ENCODE peak calls at places on chromosomes 1 and 21, in six cellular contexts. M is stomach, O is vagina, W is transverse colon, U is HCT116, P is upper lobe of left lung. T is an unnamed sample.

GRCh38 chr1:55893155-55893554 is 678.0 kb upstream of the USP24 start:
- DNase-seq in W (no peak), P (no peak), M (no peak), U (peak; percentile 53), O (no peak), T (no peak)

GRCh38 chr21:46066843-46067331 is 31.0 kb upstream of the COL6A2 start:
- DNase-seq in P (no peak), U (no peak), M (peak; percentile 49), W (no peak), O (peak; percentile 84), T (peak; percentile 40)

GRCh38 chr1:208254376-208254775 is 10.2 kb upstream of the PLXNA2 start:
- DNase-seq in M (no peak), O (no peak), W (no peak), P (no peak), U (no peak), T (no peak)

GRCh38 chr1:238624786-238625185 is 734.1 kb upstream of the ZP4 start:
- DNase-seq in M (no peak), P (no peak), O (no peak), W (no peak), U (no peak), T (no peak)

GRCh38 chr1:33256335-33256700 is at the start of gene ZNF362:
- DNase-seq in O (no peak), U (no peak), W (peak; percentile 67), M (peak; percentile 71), P (peak; percentile 56), T (peak; percentile 66)

GRCh38 chr1:91011726-91012125 is 10.1 kb downstream of the ZNF644 start:
- DNase-seq in W (no peak), U (no peak), M (no peak), O (no peak), P (no peak), T (no peak)

GRCh38 chr1:24501371-24502167 is 1.1 kb upstream of the RCAN3 start:
- DNase-seq in W (peak; percentile 60), O (no peak), U (no peak), P (peak; percentile 60), M (peak; percentile 32), T (no peak)

GRCh38 chr21:45095505-45095904 is 21.1 kb downstream of the ADARB1 start:
- DNase-seq in O (no peak), U (no peak), W (no peak), M (no peak), P (no peak), T (no peak)

GRCh38 chr21:42833439-42833815 is 45.9 kb downstream of the WDR4 start:
- DNase-seq in U (peak; percentile 10), O (peak; percentile 79), M (peak; percentile 54), W (peak; percentile 64), P (no peak), T (peak; percentile 46)

GRCh38 chr1:98388431-98388830 is 273.1 kb upstream of the SNX7 start:
- DNase-seq in O (no peak), W (no peak), U (no peak), M (no peak), P (no peak), T (no peak)

GRCh38 chr1:61851849-61852692 is 109.8 kb downstream of the PATJ start:
- DNase-seq in W (no peak), O (no peak), M (no peak), P (no peak), U (peak; percentile 56), T (no peak)

GRCh38 chr1:209246660-209247059 is 336.9 kb upstream of the CAMK1G start:
- DNase-seq in O (no peak), W (no peak), P (no peak), U (no peak), M (no peak), T (no peak)

GRCh38 chr1:246169019-246169418 is 338.1 kb downstream of the SMYD3 start:
- DNase-seq in U (no peak), M (no peak), P (no peak), W (no peak), O (no peak), T (no peak)

GRCh38 chr1:52914463-52914862 is 7.1 kb downstream of the ECHDC2 start:
- DNase-seq in M (no peak), U (no peak), P (no peak), W (no peak), O (peak; percentile 16), T (no peak)

GRCh38 chr1:20110679-20111078 is 8.7 kb downstream of the PLA2G2D start:
- DNase-seq in P (no peak), M (no peak), W (no peak), O (no peak), U (peak; percentile 21), T (no peak)

GRCh38 chr1:30149226-30149625 is 574.2 kb downstream of the MATN1 start:
- DNase-seq in O (no peak), P (no peak), U (no peak), M (no peak), W (no peak), T (no peak)

GRCh38 chr1:143661418-143662120 is 310.2 kb downstream of the FAM72C start:
- DNase-seq in M (no peak), P (no peak), U (no peak), O (no peak), W (no peak), T (no peak)

GRCh38 chr1:13793088-13793730 is 93.2 kb downstream of the PRDM2 start:
- DNase-seq in O (no peak), U (no peak), W (no peak), P (no peak), M (no peak), T (no peak)
- TF ChIP-seq POLR2AphosphoS5 in O (no peak), U (no peak), W (no peak), P (no peak), M (no peak), T (no peak)

GRCh38 chr1:223756002-223756775 is 43.9 kb downstream of the CAPN2 start:
- DNase-seq in W (no peak), O (no peak), U (no peak), P (no peak), M (no peak), T (no peak)
- H3K27ac ChIP-seq in W (no peak overlapping the region), O (no peak overlapping the region), U (no peak overlapping the region), P (no peak overlapping the region), M (no peak overlapping the region), T (no peak overlapping the region)

GRCh38 chr1:87918398-87918797 is 589.7 kb downstream of the LMO4 start:
- DNase-seq in P (no peak), U (no peak), W (no peak), O (no peak), M (no peak), T (no peak)
- TF ChIP-seq POLR2AphosphoS5 in P (no peak), U (no peak), W (no peak), O (no peak), M (no peak), T (no peak)

GRCh38 chr1:112973788-112974187 is 17.8 kb upstream of the SLC16A1 start:
- DNase-seq in M (no peak), W (no peak), P (no peak), U (no peak), O (no peak), T (no peak)
- H3K27ac ChIP-seq in M (no peak overlapping the region), W (no peak overlapping the region), P (no peak overlapping the region), U (no peak overlapping the region), O (no peak overlapping the region), T (no peak overlapping the region)

DNA sequence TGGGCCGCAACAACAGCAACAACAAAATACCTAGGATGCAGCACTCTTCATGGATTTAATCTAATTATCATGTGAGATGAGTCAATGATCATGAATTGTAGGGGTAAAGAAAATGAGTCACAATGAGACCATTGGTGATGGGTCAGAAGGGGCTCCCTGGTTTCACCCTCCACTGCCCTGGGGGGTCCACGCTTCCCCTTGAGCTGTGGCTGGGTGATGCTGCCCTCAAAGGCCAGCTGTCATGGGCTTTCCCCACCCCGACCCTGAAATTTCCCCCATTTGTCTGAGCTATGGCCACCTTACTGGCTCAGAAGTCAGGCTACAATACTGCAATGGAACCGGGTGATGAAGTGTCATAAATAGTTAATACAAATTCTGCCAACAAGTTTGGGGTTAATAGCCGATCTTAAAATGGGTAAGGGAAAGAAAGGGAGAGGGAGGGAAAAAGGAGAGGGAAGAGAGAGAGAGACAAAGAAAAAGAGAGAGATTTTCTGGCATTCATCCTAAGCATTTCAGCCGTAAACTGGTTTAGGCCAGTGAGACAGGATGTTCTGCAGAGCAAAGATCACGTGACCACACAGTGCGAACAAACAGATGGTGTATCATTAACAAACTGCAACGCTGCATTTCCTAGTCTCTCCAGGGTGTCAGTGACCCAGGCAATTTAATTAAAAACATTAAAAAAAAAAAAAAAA is 143.4 kb upstream of the ERRFI1 start:
- DNase-seq in P (peak; percentile 70), U (no peak), M (peak; percentile 55), O (no peak), W (peak; percentile 67), T (peak; percentile 83)
- TF ChIP-seq POLR2AphosphoS5 in P (no peak), U (peak; percentile 47), M (peak; percentile 92), O (peak; percentile 99), W (peak; percentile 77), T (peak; percentile 74)

GRCh38 chr1:230863449-230863848 is 4.9 kb downstream of the C1orf198 start:
- DNase-seq in M (peak; percentile 82), U (no peak), P (peak; percentile 92), W (no peak), O (no peak), T (peak; percentile 90)
- H3K27ac ChIP-seq in M (peak overlapping the region; percentile 94), U (no peak overlapping the region), P (peak overlapping the region; percentile 63), W (no peak overlapping the region), O (peak overlapping the region; percentile 37), T (peak overlapping the region; percentile 57)

GRCh38 chr1:67495327-67495726 is 65.1 kb upstream of the SERBP1 start:
- DNase-seq in P (no peak), U (no peak), W (no peak), O (no peak), M (no peak), T (no peak)

GRCh38 chr1:67496329-67496728 is 66.1 kb upstream of the SERBP1 start:
- DNase-seq in U (no peak), W (no peak), P (no peak), O (no peak), M (no peak), T (no peak)

GRCh38 chr1:67491280-67491679 is 61.1 kb upstream of the SERBP1 start:
- DNase-seq in U (no peak), M (no peak), W (no peak), P (no peak), O (no peak), T (no peak)

GRCh38 chr1:67489643-67490042 is 59.4 kb upstream of the SERBP1 start:
- DNase-seq in M (no peak), P (no peak), U (peak; percentile 13), W (no peak), O (no peak), T (no peak)

GRCh38 chr1:67493148-67493547 is 62.9 kb upstream of the SERBP1 start:
- DNase-seq in M (no peak), W (no peak), U (no peak), P (no peak), O (no peak), T (no peak)
- TF ChIP-seq POLR2AphosphoS5 in M (no peak), W (no peak), U (no peak), P (no peak), O (no peak), T (no peak)

GRCh38 chr1:28646040-28646439 is 2.4 kb upstream of the RNU11 start:
- DNase-seq in M (no peak), W (no peak), O (no peak), P (no peak), U (no peak), T (no peak)
- H3K27ac ChIP-seq in M (no peak overlapping the region), W (no peak overlapping the region), O (peak overlapping the region; percentile 88), P (no peak overlapping the region), U (no peak overlapping the region), T (no peak overlapping the region)